ENCODE peak calls at places on chromosomes 4 and X, in seven cellular contexts. B, C, P, I, O, D and E are unnamed samples.

GRCh38 chr4:19693949-19694597 is 557.6 kb upstream of the SLIT2 start:
- DNase-seq in O (peak), B (no peak), I (no peak), P (no peak), D (no peak), C (peak), E (no peak)

GRCh38 chrX:630007-630921 is at the start of gene SHOX:
- DNase-seq in B (no peak), D (no peak), C (no peak), P (no peak), I (no peak), O (no peak), E (no peak)

GRCh38 chr4:76969941-76970529 is 20.5 kb downstream of the SEPTIN11 start:
- DNase-seq in B (no peak), P (no peak), C (no peak), I (no peak), O (no peak), D (no peak), E (no peak)

GRCh38 chr4:129344058-129344457 is 248.1 kb downstream of the C4orf33 start:
- DNase-seq in D (no peak), C (peak), O (peak), I (no peak), B (no peak), P (no peak), E (peak)

GRCh38 chrX:135112096-135112729 is 8.1 kb downstream of the ETDB start:
- DNase-seq in B (no peak), O (no peak), D (no peak), C (peak), P (no peak), I (peak), E (no peak)

GRCh38 chr4:7217453-7218310 is 25.3 kb downstream of the SORCS2 start:
- DNase-seq in D (no peak), O (no peak), C (peak), P (peak), B (no peak), I (no peak), E (no peak)

GRCh38 chr4:51880016-51880915 is 37.3 kb downstream of the DCUN1D4 start:
- DNase-seq in B (no peak), O (no peak), P (no peak), I (no peak), C (no peak), D (no peak), E (no peak)

GRCh38 chr4:107131295-107131694 is 95.2 kb upstream of the DKK2 start:
- DNase-seq in P (no peak), B (no peak), D (no peak), O (no peak), C (no peak), I (no peak), E (no peak)

GRCh38 chr4:75547647-75548387 is 8.0 kb upstream of the ODAPH start:
- DNase-seq in O (peak), C (peak), B (no peak), D (no peak), P (no peak), I (no peak), E (no peak)

GRCh38 chr4:113978561-113979156 is 788 bp downstream of the ARSJ start:
- DNase-seq in I (no peak), D (no peak), C (no peak), P (peak), O (no peak), B (no peak), E (no peak)

GRCh38 chr4:2954358-2955185 is 8.6 kb downstream of the NOP14 start:
- DNase-seq in C (no peak), I (peak), P (no peak), D (peak), B (no peak), O (no peak), E (no peak)

GRCh38 chrX:43718546-43718945 is 62.4 kb downstream of the MAOA start:
- DNase-seq in O (no peak), I (no peak), D (no peak), P (no peak), B (no peak), C (no peak), E (no peak)

GRCh38 chrX:57451426-57452020 is 140.3 kb upstream of the ZXDB start:
- DNase-seq in O (no peak), B (no peak), I (no peak), P (no peak), C (no peak), D (no peak), E (no peak)

GRCh38 chr4:110798682-110799081 is 175.8 kb upstream of the PITX2 start:
- DNase-seq in I (no peak), B (no peak), D (no peak), C (no peak), P (no peak), O (peak), E (no peak)

GRCh38 chr4:36255575-36255974 is 11.3 kb upstream of the ARAP2 start:
- DNase-seq in C (no peak), D (no peak), P (no peak), I (peak), B (no peak), O (no peak), E (no peak)